ENCODE peak calls at places on chromosomes 3 and 15, in six cellular contexts. X, M, R, V, T and Z are unnamed samples.

GRCh38 chr3:4979401-4980228 is at the start of gene BHLHE40:
- DNase-seq in X (peak), M (peak), R (no peak), V (peak), T (peak), Z (peak)

GRCh38 chr3:20739814-20740213 is 553.8 kb upstream of the SGO1 start:
- DNase-seq in X (no peak), M (no peak), R (no peak), V (no peak), T (peak), Z (peak)

GRCh38 chr3:141273700-141274410 is 42.2 kb downstream of the PXYLP1 start:
- DNase-seq in X (no peak), M (no peak), R (no peak), V (no peak), T (no peak), Z (no peak)

GRCh38 chr3:43782541-43782940 is 91.8 kb downstream of the ABHD5 start:
- DNase-seq in X (no peak), M (no peak), R (no peak), V (no peak), T (no peak), Z (no peak)

GRCh38 chr3:104628185-104628789 is 738.4 kb upstream of the ALCAM start:
- DNase-seq in X (peak), M (peak), R (no peak), V (no peak), T (peak), Z (peak)

GRCh38 chr15:61173899-61174689 is 55.0 kb downstream of the RORA start:
- DNase-seq in X (peak), M (no peak), R (no peak), V (no peak), T (no peak), Z (peak)

GRCh38 chr3:131283862-131284261 is 97.7 kb upstream of the NUDT16 start:
- DNase-seq in X (no peak), M (no peak), R (no peak), V (no peak), T (peak), Z (no peak)

GRCh38 chr3:13385373-13385965 is 34.7 kb downstream of the NUP210 start:
- DNase-seq in X (no peak), M (no peak), R (no peak), V (no peak), T (no peak), Z (no peak)

GRCh38 chr3:41565948-41566347 is 366.6 kb downstream of the CTNNB1 start:
- DNase-seq in X (no peak), M (no peak), R (no peak), V (no peak), T (no peak), Z (no peak)

GRCh38 chr3:185823280-185824044 is 1.4 kb downstream of the IGF2BP2 start:
- DNase-seq in X (peak), M (no peak), R (peak), V (no peak), T (peak), Z (peak)

GRCh38 chr3:130900959-130901358 is 7.1 kb downstream of the ATP2C1 start:
- DNase-seq in X (no peak), M (no peak), R (no peak), V (no peak), T (no peak), Z (no peak)